ENCODE peak calls at places on chromosome 6, in ten cellular contexts. R is transverse colon, E is SK-N-SH, G is GM12878, W is stomach, N is sigmoid colon, B is H1, Z is GM23338, U is endothelial cell of umbilical vein, S is HCT116. M is an unnamed sample.

GRCh38 chr6:134564705-134565104 is 246.8 kb upstream of the SGK1 start:
- DNase-seq in R (no peak), E (no peak), G (no peak), W (no peak), N (no peak), B (no peak), Z (no peak), U (no peak), S (no peak), M (no peak)

GRCh38 chr6:109513571-109514071 is 30.6 kb upstream of the ZBTB24 start:
- DNase-seq in R (no peak), E (no peak), G (no peak), W (no peak), N (no peak), B (peak), Z (peak), U (peak), S (no peak), M (no peak)

GRCh38 chr6:19394051-19394450 is 443.1 kb upstream of the ID4 start:
- DNase-seq in R (no peak), E (no peak), G (no peak), W (no peak), N (no peak), B (no peak), Z (no peak), U (no peak), S (no peak), M (no peak)

GRCh38 chr6:148192310-148192709 is 150.3 kb upstream of the SASH1 start:
- DNase-seq in R (no peak), E (no peak), G (no peak), W (no peak), N (no peak), B (no peak), Z (no peak), U (no peak), S (no peak), M (no peak)

GRCh38 chr6:43951063-43951755 is 176.0 kb downstream of the MRPL14 start:
- DNase-seq in R (peak), E (peak), G (no peak), W (peak), N (peak), B (peak), Z (peak), U (no peak), S (peak), M (peak)

GRCh38 chr6:96994660-96995059 is 70.1 kb downstream of the KLHL32 start:
- DNase-seq in R (no peak), E (no peak), G (no peak), W (no peak), N (no peak), B (no peak), Z (no peak), U (no peak), S (no peak), M (no peak)

GRCh38 chr6:143513410-143513809 is 1.9 kb upstream of the FUCA2 start:
- DNase-seq in R (peak), E (peak), G (no peak), W (peak), N (no peak), B (no peak), Z (peak), U (no peak), S (no peak), M (no peak)

GRCh38 chr6:77136086-77136485 is 327.2 kb downstream of the HTR1B start:
- DNase-seq in R (no peak), E (no peak), G (no peak), W (no peak), N (no peak), B (no peak), Z (no peak), U (peak), S (no peak), M (no peak)

GRCh38 chr6:474454-475185 is 83.1 kb downstream of the IRF4 start:
- DNase-seq in R (peak), E (peak), G (peak), W (peak), N (no peak), B (no peak), Z (no peak), U (no peak), S (no peak), M (peak)

GRCh38 chr6:88565409-88565811 is 398.0 kb downstream of the RNGTT start:
- DNase-seq in R (no peak), E (no peak), G (no peak), W (no peak), N (no peak), B (no peak), Z (no peak), U (no peak), S (no peak), M (no peak)

GRCh38 chr6:17413313-17413750 is 19.9 kb downstream of the CAP2 start:
- DNase-seq in R (no peak), E (no peak), G (no peak), W (no peak), N (no peak), B (no peak), Z (no peak), U (peak), S (no peak), M (no peak)

GRCh38 chr6:145733770-145734169 is 1.6 kb downstream of the EPM2A start:
- DNase-seq in R (no peak), E (no peak), G (no peak), W (no peak), N (no peak), B (no peak), Z (no peak), U (no peak), S (no peak), M (peak)

GRCh38 chr6:43803055-43803782 is 33.2 kb downstream of the VEGFA start:
- DNase-seq in R (no peak), E (no peak), G (no peak), W (no peak), N (no peak), B (no peak), Z (no peak), U (no peak), S (no peak), M (no peak)

GRCh38 chr6:90249044-90249443 is 47.6 kb downstream of the BACH2 start:
- DNase-seq in R (no peak), E (no peak), G (no peak), W (no peak), N (no peak), B (no peak), Z (no peak), U (no peak), S (no peak), M (no peak)

GRCh38 chr6:25026723-25027122 is 91.0 kb upstream of the RIPOR2 start:
- DNase-seq in R (no peak), E (no peak), G (no peak), W (no peak), N (no peak), B (no peak), Z (no peak), U (no peak), S (no peak), M (no peak)

GRCh38 chr6:108837236-108837971 is 10.8 kb upstream of the ARMC2 start:
- DNase-seq in R (no peak), E (no peak), G (no peak), W (no peak), N (no peak), B (no peak), Z (no peak), U (no peak), S (no peak), M (no peak)

GRCh38 chr6:43246301-43247114 is 3.2 kb downstream of the TTBK1 start:
- DNase-seq in R (peak), E (peak), G (no peak), W (peak), N (peak), B (peak), Z (peak), U (peak), S (peak), M (peak)

GRCh38 chr6:133632206-133632605 is 256.7 kb upstream of the TCF21 start:
- DNase-seq in R (no peak), E (no peak), G (no peak), W (no peak), N (no peak), B (no peak), Z (no peak), U (no peak), S (no peak), M (no peak)

GRCh38 chr6:112618796-112619195 is 271.7 kb downstream of the RFPL4B start:
- DNase-seq in R (no peak), E (peak), G (no peak), W (no peak), N (no peak), B (no peak), Z (peak), U (peak), S (peak), M (no peak)

GRCh38 chr6:166115609-166116008 is 52.0 kb downstream of the TBXT start:
- DNase-seq in R (no peak), E (no peak), G (no peak), W (no peak), N (no peak), B (no peak), Z (no peak), U (no peak), S (no peak), M (no peak)

GRCh38 chr6:51266569-51266968 is 447.9 kb downstream of the TFAP2B start:
- DNase-seq in R (no peak), E (no peak), G (no peak), W (no peak), N (no peak), B (no peak), Z (no peak), U (no peak), S (no peak), M (no peak)

GRCh38 chr6:36858407-36858981 is 16.1 kb downstream of the PPIL1 start:
- DNase-seq in R (no peak), E (no peak), G (no peak), W (no peak), N (peak), B (no peak), Z (peak), U (no peak), S (no peak), M (no peak)

GRCh38 chr6:104705095-104705707 is 154.5 kb downstream of the HACE1 start:
- DNase-seq in R (peak), E (no peak), G (no peak), W (no peak), N (no peak), B (no peak), Z (no peak), U (peak), S (no peak), M (peak)

GRCh38 chr6:135922170-135922569 is 70.7 kb downstream of the PDE7B start:
- DNase-seq in R (no peak), E (peak), G (no peak), W (no peak), N (peak), B (peak), Z (peak), U (peak), S (peak), M (no peak)

GRCh38 chr6:150196942-150197745 is 54.3 kb downstream of the PPP1R14C start:
- DNase-seq in R (peak), E (no peak), G (no peak), W (no peak), N (no peak), B (no peak), Z (no peak), U (no peak), S (no peak), M (no peak)

DNA sequence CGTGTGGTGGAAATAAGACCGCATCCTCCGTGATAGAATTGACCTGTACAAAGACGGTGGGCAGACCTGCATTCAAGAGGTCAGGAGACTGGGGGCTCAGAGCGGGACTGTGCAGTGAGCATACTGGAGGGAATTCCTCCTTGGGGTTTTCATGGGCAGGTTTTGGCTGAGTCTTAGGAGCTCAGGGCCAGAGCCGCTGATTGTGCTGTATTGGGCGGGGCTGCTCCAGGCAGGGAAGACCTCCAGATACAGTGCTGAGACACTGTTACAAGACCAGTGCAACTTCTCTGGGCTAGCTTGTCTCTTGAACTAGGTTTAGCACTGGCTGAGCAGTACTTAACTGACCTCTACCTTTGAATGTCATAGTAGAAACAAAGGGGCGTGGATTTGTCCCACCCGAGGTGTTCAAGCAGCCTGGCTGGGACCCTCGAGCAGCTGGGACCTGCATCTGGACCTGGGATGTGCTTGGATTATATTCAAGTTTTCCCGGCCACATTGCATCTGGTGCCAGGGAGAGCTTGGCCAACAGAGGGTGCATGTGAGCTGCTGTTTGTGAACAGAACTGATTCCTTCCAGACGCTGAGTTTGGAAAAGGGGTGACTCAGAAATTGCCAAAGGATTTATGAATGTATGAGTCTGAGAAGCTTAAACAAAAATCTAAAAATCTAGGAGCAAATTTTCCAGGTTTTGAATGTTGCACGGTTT is 33.4 kb upstream of the SLC22A1 start:
- DNase-seq in R (peak), E (peak), G (no peak), W (peak), N (peak), B (no peak), Z (peak), U (peak), S (peak), M (no peak)
- TF ChIP-seq POLR2AphosphoS5 in R (no peak), E (no peak), G (no peak), W (no peak), N (peak), B (no peak), Z (no peak), U (no peak), S (no peak), M (no peak)

GRCh38 chr6:70292144-70292543 is 10.7 kb downstream of the COL9A1 start:
- DNase-seq in R (no peak), E (no peak), G (no peak), W (no peak), N (no peak), B (no peak), Z (no peak), U (no peak), S (no peak), M (no peak)

GRCh38 chr6:70289299-70289698 is 13.6 kb downstream of the COL9A1 start:
- DNase-seq in R (no peak), E (peak), G (no peak), W (no peak), N (no peak), B (no peak), Z (peak), U (no peak), S (no peak), M (no peak)
- TF ChIP-seq CTCF in R (no peak), E (peak), G (no peak), W (no peak), N (no peak), B (peak), Z (peak), U (no peak), S (no peak), M (no peak)

GRCh38 chr6:82072113-82072512 is 175.4 kb downstream of the IBTK start:
- DNase-seq in R (no peak), E (no peak), G (no peak), W (no peak), N (no peak), B (no peak), Z (no peak), U (no peak), S (no peak), M (no peak)
- TF ChIP-seq POLR2AphosphoS5 in R (no peak), E (no peak), G (no peak), W (no peak), N (no peak), B (no peak), Z (no peak), U (no peak), S (no peak), M (no peak)

DNA sequence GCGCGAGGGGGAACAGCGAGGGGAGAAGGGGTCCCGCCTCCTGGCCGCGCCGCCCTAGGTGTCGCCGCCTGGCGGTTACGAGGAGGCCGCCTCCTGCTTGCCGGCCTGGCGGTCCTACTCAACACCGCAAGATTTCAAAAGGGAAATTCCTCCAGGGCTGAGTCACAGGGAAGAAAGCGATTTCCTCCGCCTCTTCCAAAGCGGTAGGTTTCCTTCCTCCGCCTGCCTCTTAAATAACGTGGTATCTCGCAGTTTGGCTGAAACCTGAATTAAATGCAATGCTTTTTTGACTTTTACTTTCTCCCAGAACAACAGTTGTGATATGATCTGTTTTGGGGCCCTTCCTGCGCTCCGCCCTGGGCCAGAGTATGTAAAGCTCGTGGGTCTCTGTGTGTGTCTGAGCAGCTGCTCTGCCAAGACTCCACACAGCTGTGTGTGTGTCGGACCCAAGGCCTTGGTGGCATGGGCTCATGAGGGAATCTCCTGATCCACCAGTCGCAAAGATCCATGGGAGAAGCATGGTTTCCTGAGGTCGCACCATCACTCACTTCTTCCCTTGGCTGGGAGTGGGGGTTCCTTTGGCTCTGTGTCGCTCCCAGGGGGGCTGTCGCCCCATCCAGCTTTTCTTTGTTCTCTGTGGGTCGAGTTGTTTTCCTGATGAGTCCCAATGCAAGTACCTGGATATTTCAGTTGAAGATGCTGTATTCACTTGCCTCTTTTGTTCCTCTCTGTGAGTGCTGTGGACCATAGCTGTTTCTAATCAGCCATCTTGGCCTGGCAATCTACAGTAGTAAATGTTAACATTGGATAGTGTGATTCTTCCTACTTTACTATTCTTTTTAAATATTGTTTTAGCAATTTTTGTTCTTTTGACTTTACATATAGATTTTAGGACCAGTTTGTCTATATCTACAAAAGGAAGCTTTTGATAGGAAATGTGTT is 31.6 kb upstream of the NOTCH4 start:
- DNase-seq in R (peak), E (peak), G (no peak), W (peak), N (peak), B (peak), Z (peak), U (peak), S (peak), M (peak)
- TF ChIP-seq CTCF in R (peak), E (peak), G (peak), W (no peak), N (peak), B (peak), Z (peak), U (peak), S (peak), M (no peak)

GRCh38 chr6:155443168-155443567 is 12.5 kb downstream of the NOX3 start:
- DNase-seq in R (no peak), E (peak), G (no peak), W (no peak), N (no peak), B (no peak), Z (no peak), U (no peak), S (no peak), M (no peak)

GRCh38 chr6:155440758-155441157 is 14.9 kb downstream of the NOX3 start:
- DNase-seq in R (no peak), E (no peak), G (no peak), W (no peak), N (no peak), B (no peak), Z (no peak), U (no peak), S (no peak), M (no peak)

GRCh38 chr6:155444120-155444917 is 11.3 kb downstream of the NOX3 start:
- DNase-seq in R (no peak), E (no peak), G (no peak), W (no peak), N (no peak), B (no peak), Z (no peak), U (no peak), S (peak), M (no peak)

GRCh38 chr6:155444952-155445903 is 10.4 kb downstream of the NOX3 start:
- DNase-seq in R (no peak), E (no peak), G (no peak), W (no peak), N (no peak), B (no peak), Z (no peak), U (no peak), S (no peak), M (no peak)

GRCh38 chr6:155442562-155442961 is 13.1 kb downstream of the NOX3 start:
- DNase-seq in R (no peak), E (peak), G (no peak), W (no peak), N (no peak), B (no peak), Z (no peak), U (no peak), S (no peak), M (no peak)
- TF ChIP-seq POLR2AphosphoS5 in R (no peak), E (peak), G (no peak), W (no peak), N (no peak), B (no peak), Z (no peak), U (no peak), S (no peak), M (no peak)

GRCh38 chr6:41705996-41706835 is 29.2 kb downstream of the TFEB start:
- DNase-seq in R (peak), E (peak), G (peak), W (peak), N (peak), B (peak), Z (peak), U (peak), S (no peak), M (peak)
- TF ChIP-seq CTCF in R (peak), E (peak), G (peak), W (no peak), N (peak), B (peak), Z (peak), U (peak), S (peak), M (peak)

DNA sequence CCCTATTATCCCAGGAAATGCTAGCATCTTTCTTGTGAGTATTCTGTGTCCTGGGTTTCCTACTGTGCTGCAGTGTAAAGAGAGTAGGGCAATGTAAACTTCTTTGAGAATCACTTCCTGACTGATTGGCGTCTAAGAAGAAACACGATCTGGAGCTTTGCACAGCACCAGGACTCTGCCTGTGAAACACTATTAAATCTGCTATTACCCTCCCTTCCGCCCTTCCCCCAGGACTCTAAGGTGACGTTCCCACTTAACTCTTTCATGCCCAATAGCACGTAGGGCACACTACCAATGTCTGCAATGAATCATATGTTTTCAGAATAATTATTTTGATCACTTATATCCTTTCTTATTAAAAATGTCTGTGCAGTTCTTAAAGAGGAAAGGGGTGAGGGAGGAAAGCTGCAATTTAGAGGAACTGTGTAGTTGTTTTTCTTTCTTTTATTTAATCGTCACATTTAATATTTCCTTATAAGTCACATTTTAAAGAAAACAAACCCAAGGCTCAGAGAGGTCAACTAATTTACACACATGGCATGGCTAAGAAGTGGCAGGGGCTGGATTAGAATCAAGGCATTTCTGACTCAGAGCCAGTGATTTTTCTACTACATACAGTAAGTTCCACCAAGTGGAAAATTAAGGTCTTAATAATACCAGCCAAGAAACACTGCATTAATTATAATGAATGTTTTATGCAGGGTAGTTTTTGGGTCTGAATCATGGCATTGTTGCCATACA is 607.5 kb upstream of the CITED2 start:
- DNase-seq in R (peak), E (no peak), G (no peak), W (no peak), N (no peak), B (no peak), Z (peak), U (peak), S (peak), M (no peak)
- TF ChIP-seq POLR2AphosphoS5 in R (no peak), E (peak), G (no peak), W (no peak), N (peak), B (no peak), Z (no peak), U (no peak), S (no peak), M (no peak)